ENCODE peak calls at places on chromosome 11, in ten cellular contexts. H is astrocyte of the spinal cord; K is upper lobe of left lung; F is hippocampal formation; I is neural crest cell; T is neural progenitor cell; M is activated CD8-positive, alpha-beta memory T cell treated with anti-CD3 and anti-CD28 coated beads, Interleukin-2, amount 50 U/mL, for 48 hours; D is Kasumi-1; A is mesenchymal stem cell; Z is C1 segment of cervical spinal cord. U is an unnamed sample.

GRCh38 chr11:113286509-113287497 is 27.6 kb upstream of the TTC12 start:
- DNase-seq in K (no peak), D (no peak), T (no peak), I (no peak), F (no peak), A (peak; percentile 49), H (no peak), Z (no peak), M (no peak), U (no peak)

GRCh38 chr11:115607621-115608191 is 103.5 kb upstream of the CADM1 start:
- DNase-seq in F (no peak), I (no peak), K (no peak), Z (no peak), T (peak; percentile 31), A (peak; percentile 5), D (no peak), M (no peak), H (no peak), U (no peak)

GRCh38 chr11:124863137-124863825 is 2.0 kb upstream of the ROBO3 start:
- DNase-seq in M (peak; percentile 44), K (peak; percentile 79), F (peak; percentile 28), T (peak; percentile 95), I (no peak), H (peak; percentile 8), Z (peak; percentile 4), A (peak; percentile 43), D (no peak), U (peak; percentile 48)

GRCh38 chr11:72924568-72925190 is 110.5 kb downstream of the ATG16L2 start:
- DNase-seq in H (peak; percentile 59), T (no peak), Z (no peak), M (no peak), I (no peak), D (peak; percentile 60), A (peak; percentile 38), K (no peak), F (no peak), U (no peak)

GRCh38 chr11:77325159-77325558 is 23.7 kb upstream of the GDPD4 start:
- DNase-seq in D (no peak), M (no peak), K (no peak), F (no peak), H (no peak), T (no peak), Z (no peak), A (no peak), I (no peak), U (no peak)

GRCh38 chr11:1752907-1753425 is 2.6 kb upstream of the IFITM10 start:
- DNase-seq in F (no peak), H (no peak), Z (no peak), I (no peak), T (peak; percentile 32), K (no peak), D (no peak), A (no peak), M (no peak), U (no peak)

GRCh38 chr11:8822476-8822875 is 88.5 kb upstream of the AKIP1 start:
- DNase-seq in I (no peak), F (no peak), Z (no peak), T (peak; percentile 84), M (no peak), H (no peak), K (no peak), A (no peak), D (no peak), U (no peak)

GRCh38 chr11:46003647-46004046 is 81.2 kb downstream of the LARGE2 start:
- DNase-seq in H (peak; percentile 16), A (no peak), I (no peak), K (no peak), M (no peak), T (no peak), Z (no peak), F (no peak), D (peak; percentile 87), U (no peak)

GRCh38 chr11:11574373-11574772 is 47.4 kb downstream of the GALNT18 start:
- DNase-seq in D (no peak), I (no peak), K (no peak), H (no peak), A (no peak), T (no peak), M (peak; percentile 18), Z (no peak), F (no peak), U (no peak)

U was measured in left lobe of liver.